ENCODE peak calls at places on chromosomes 5 and 9, in seven cellular contexts. One of them, this sample, is unnamed.
A peak's percentile ranks its signal among the peaks of the same experiment; 100 is the strongest.

GRCh38 chr5:147391781-147392180 is 118.1 kb downstream of the DPYSL3 start:
- DNase-seq in sigmoid colon: peak; percentile 78
- DNase-seq in tibial nerve: no peak
- DNase-seq in upper lobe of left lung: no peak
- DNase-seq in HepG2: peak; percentile 25
- DNase-seq in ovary: no peak
- DNase-seq in stomach: peak; percentile 30
- DNase-seq in this sample: no peak

GRCh38 chr9:21395778-21396717 is 10.8 kb upstream of the IFNA2 start:
- DNase-seq in stomach: peak; percentile 51
- DNase-seq in HepG2: peak; percentile 10
- DNase-seq in sigmoid colon: peak; percentile 73
- DNase-seq in tibial nerve: no peak
- DNase-seq in ovary: peak; percentile 19
- DNase-seq in upper lobe of left lung: peak; percentile 53
- DNase-seq in this sample: no peak

GRCh38 chr5:149221731-149222342 is 49.8 kb upstream of the AFAP1L1 start:
- DNase-seq in tibial nerve: no peak
- DNase-seq in upper lobe of left lung: no peak
- DNase-seq in sigmoid colon: no peak
- DNase-seq in HepG2: no peak
- DNase-seq in stomach: no peak
- DNase-seq in ovary: no peak
- DNase-seq in this sample: no peak

GRCh38 chr9:33124716-33125378 is 42.3 kb downstream of the B4GALT1 start:
- DNase-seq in upper lobe of left lung: no peak
- DNase-seq in ovary: no peak
- DNase-seq in stomach: no peak
- DNase-seq in HepG2: no peak
- DNase-seq in sigmoid colon: no peak
- DNase-seq in tibial nerve: no peak
- DNase-seq in this sample: no peak

GRCh38 chr9:111730937-111731567 is 63.7 kb downstream of the SHOC1 start:
- DNase-seq in HepG2: peak; percentile 20
- DNase-seq in ovary: no peak
- DNase-seq in tibial nerve: no peak
- DNase-seq in stomach: no peak
- DNase-seq in sigmoid colon: no peak
- DNase-seq in upper lobe of left lung: no peak
- DNase-seq in this sample: no peak

GRCh38 chr9:37958154-37958553 is 54.2 kb upstream of the SLC25A51 start:
- DNase-seq in HepG2: no peak
- DNase-seq in tibial nerve: no peak
- DNase-seq in sigmoid colon: no peak
- DNase-seq in upper lobe of left lung: no peak
- DNase-seq in stomach: no peak
- DNase-seq in ovary: no peak
- DNase-seq in this sample: no peak

GRCh38 chr5:154298060-154298459 is 107.5 kb downstream of the GALNT10 start:
- DNase-seq in HepG2: no peak
- DNase-seq in ovary: no peak
- DNase-seq in stomach: no peak
- DNase-seq in tibial nerve: no peak
- DNase-seq in sigmoid colon: no peak
- DNase-seq in upper lobe of left lung: no peak
- DNase-seq in this sample: no peak

GRCh38 chr5:103098993-103099392 is 20.9 kb downstream of the GIN1 start:
- DNase-seq in upper lobe of left lung: no peak
- DNase-seq in sigmoid colon: no peak
- DNase-seq in HepG2: peak; percentile 12
- DNase-seq in stomach: no peak
- DNase-seq in ovary: no peak
- DNase-seq in tibial nerve: no peak
- DNase-seq in this sample: no peak

GRCh38 chr9:336039-336438 is 121.4 kb downstream of the DOCK8 start:
- DNase-seq in tibial nerve: no peak
- DNase-seq in HepG2: peak; percentile 74
- DNase-seq in sigmoid colon: no peak
- DNase-seq in stomach: peak; percentile 80
- DNase-seq in upper lobe of left lung: no peak
- DNase-seq in ovary: no peak
- DNase-seq in this sample: no peak

GRCh38 chr9:137728444-137729311 is 109.9 kb downstream of the EHMT1 start:
- DNase-seq in sigmoid colon: no peak
- DNase-seq in upper lobe of left lung: no peak
- DNase-seq in ovary: no peak
- DNase-seq in stomach: no peak
- DNase-seq in HepG2: no peak
- DNase-seq in tibial nerve: no peak
- DNase-seq in this sample: no peak
- H3K9me3 ChIP-seq in sigmoid colon: no peaks in the 10 kb centered on the region
- H3K9me3 ChIP-seq in upper lobe of left lung: peaks cover 4% of the 10 kb centered on the region
- H3K9me3 ChIP-seq in ovary: no peaks in the 10 kb centered on the region
- H3K9me3 ChIP-seq in stomach: no peaks in the 10 kb centered on the region
- H3K9me3 ChIP-seq in HepG2: no peaks in the 10 kb centered on the region
- H3K9me3 ChIP-seq in tibial nerve: peaks cover 10% of the 10 kb centered on the region
- H3K9me3 ChIP-seq in this sample: no peaks in the 10 kb centered on the region

DNA sequence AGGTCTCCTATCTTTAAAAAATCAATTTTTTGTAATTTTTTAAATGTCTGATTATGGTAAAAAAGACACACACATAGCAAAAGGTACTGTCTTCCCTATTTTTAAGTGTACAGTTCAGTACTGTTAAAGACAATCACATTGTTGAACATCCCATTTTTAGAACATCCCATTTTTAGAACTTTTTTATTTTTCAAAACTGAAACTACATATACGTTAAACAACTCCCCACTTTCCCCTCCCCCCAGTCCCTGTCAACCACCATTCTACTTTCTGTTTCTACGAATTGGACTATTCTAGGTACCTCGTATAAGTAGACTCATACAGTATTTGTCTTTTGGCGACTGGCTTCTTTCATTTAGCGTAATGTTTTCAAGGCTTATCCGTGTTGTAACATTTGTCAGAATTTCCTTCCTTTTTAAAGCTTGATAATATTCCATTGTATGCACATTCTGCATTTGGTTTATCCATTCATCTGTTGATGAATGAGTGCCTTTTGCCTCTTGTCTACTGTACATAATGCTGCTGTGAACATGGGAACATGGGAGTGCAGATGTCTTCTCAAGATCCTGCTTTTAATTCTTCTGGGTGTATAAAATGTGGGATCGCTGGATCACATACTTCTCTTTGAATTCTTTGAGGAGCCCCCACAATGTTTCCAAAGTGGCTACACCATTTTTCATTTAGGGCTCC is 154.0 kb downstream of the PIK3R1 start:
- DNase-seq in tibial nerve: no peak
- DNase-seq in upper lobe of left lung: no peak
- DNase-seq in ovary: no peak
- DNase-seq in sigmoid colon: no peak
- DNase-seq in stomach: no peak
- DNase-seq in HepG2: no peak
- DNase-seq in this sample: no peak
- TF ChIP-seq EP300 in tibial nerve: no peak
- TF ChIP-seq EP300 in upper lobe of left lung: no peak
- TF ChIP-seq EP300 in ovary: no peak
- TF ChIP-seq EP300 in sigmoid colon: no peak
- TF ChIP-seq EP300 in stomach: no peak
- TF ChIP-seq EP300 in HepG2: no peak
- TF ChIP-seq EP300 in this sample: no peak

GRCh38 chr5:1330847-1331831 is 13.8 kb downstream of the CLPTM1L start:
- DNase-seq in tibial nerve: no peak
- DNase-seq in upper lobe of left lung: no peak
- DNase-seq in ovary: no peak
- DNase-seq in sigmoid colon: peak; percentile 50
- DNase-seq in HepG2: no peak
- DNase-seq in stomach: no peak
- DNase-seq in this sample: peak; percentile 52

GRCh38 chr5:1331861-1332405 is 13.0 kb downstream of the CLPTM1L start:
- DNase-seq in HepG2: no peak
- DNase-seq in upper lobe of left lung: no peak
- DNase-seq in sigmoid colon: no peak
- DNase-seq in stomach: no peak
- DNase-seq in ovary: no peak
- DNase-seq in tibial nerve: no peak
- DNase-seq in this sample: peak; percentile 55

GRCh38 chr5:1330146-1330846 is 14.6 kb downstream of the CLPTM1L start:
- DNase-seq in tibial nerve: no peak
- DNase-seq in HepG2: no peak
- DNase-seq in stomach: peak; percentile 94
- DNase-seq in sigmoid colon: peak; percentile 56
- DNase-seq in ovary: no peak
- DNase-seq in upper lobe of left lung: peak; percentile 69
- DNase-seq in this sample: peak; percentile 83

GRCh38 chr5:1333986-1334385 is 10.9 kb downstream of the CLPTM1L start:
- DNase-seq in tibial nerve: no peak
- DNase-seq in HepG2: no peak
- DNase-seq in ovary: no peak
- DNase-seq in sigmoid colon: no peak
- DNase-seq in upper lobe of left lung: no peak
- DNase-seq in stomach: no peak
- DNase-seq in this sample: no peak

DNA sequence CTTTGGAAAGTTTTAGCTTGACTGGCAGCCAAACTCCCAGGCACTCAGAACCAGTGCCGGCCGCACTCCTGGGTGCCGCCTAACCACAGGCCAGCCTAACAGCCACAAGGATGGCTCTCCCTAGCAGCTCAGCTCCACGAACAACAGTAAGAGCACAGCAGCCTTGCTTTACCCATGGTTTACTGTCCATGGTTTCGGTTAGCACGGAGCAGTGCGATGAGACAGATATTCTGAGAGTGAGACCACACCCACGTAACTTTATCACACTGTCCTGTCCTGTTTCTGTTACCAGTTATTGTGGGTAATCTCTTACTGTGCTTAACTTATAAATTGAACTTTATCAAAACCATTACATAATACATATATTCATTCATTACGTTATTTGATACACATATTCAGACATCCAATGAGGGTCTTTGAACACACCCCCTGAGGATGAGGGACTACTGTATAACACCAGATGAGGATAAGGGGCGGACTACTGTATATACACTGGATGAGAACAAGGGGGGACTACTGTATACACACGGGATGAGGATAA is 12.4 kb downstream of the CLPTM1L start:
- DNase-seq in tibial nerve: no peak
- DNase-seq in sigmoid colon: no peak
- DNase-seq in upper lobe of left lung: peak; percentile 54
- DNase-seq in HepG2: no peak
- DNase-seq in ovary: no peak
- DNase-seq in stomach: peak; percentile 53
- DNase-seq in this sample: no peak
- H3K36me3 ChIP-seq in tibial nerve: peaks cover 27% of the 10 kb centered on the region
- H3K36me3 ChIP-seq in sigmoid colon: peaks cover 77% of the 10 kb centered on the region
- H3K36me3 ChIP-seq in upper lobe of left lung: peaks cover 34% of the 10 kb centered on the region
- H3K36me3 ChIP-seq in HepG2: peaks cover 54% of the 10 kb centered on the region
- H3K36me3 ChIP-seq in ovary: no peaks in the 10 kb centered on the region
- H3K36me3 ChIP-seq in stomach: peaks cover 59% of the 10 kb centered on the region
- H3K36me3 ChIP-seq in this sample: peaks cover 65% of the 10 kb centered on the region

GRCh38 chr5:94102849-94103248 is 361.4 kb upstream of the POU5F2 start:
- DNase-seq in HepG2: no peak
- DNase-seq in tibial nerve: no peak
- DNase-seq in sigmoid colon: no peak
- DNase-seq in ovary: no peak
- DNase-seq in stomach: no peak
- DNase-seq in upper lobe of left lung: no peak
- DNase-seq in this sample: no peak
- H3K9me3 ChIP-seq in HepG2: peaks cover 22% of the 10 kb centered on the region
- H3K9me3 ChIP-seq in tibial nerve: peaks cover 22% of the 10 kb centered on the region
- H3K9me3 ChIP-seq in sigmoid colon: no peaks in the 10 kb centered on the region
- H3K9me3 ChIP-seq in ovary: no peaks in the 10 kb centered on the region
- H3K9me3 ChIP-seq in stomach: peaks cover 7% of the 10 kb centered on the region
- H3K9me3 ChIP-seq in upper lobe of left lung: peaks cover 10% of the 10 kb centered on the region
- H3K9me3 ChIP-seq in this sample: peaks cover 13% of the 10 kb centered on the region

DNA sequence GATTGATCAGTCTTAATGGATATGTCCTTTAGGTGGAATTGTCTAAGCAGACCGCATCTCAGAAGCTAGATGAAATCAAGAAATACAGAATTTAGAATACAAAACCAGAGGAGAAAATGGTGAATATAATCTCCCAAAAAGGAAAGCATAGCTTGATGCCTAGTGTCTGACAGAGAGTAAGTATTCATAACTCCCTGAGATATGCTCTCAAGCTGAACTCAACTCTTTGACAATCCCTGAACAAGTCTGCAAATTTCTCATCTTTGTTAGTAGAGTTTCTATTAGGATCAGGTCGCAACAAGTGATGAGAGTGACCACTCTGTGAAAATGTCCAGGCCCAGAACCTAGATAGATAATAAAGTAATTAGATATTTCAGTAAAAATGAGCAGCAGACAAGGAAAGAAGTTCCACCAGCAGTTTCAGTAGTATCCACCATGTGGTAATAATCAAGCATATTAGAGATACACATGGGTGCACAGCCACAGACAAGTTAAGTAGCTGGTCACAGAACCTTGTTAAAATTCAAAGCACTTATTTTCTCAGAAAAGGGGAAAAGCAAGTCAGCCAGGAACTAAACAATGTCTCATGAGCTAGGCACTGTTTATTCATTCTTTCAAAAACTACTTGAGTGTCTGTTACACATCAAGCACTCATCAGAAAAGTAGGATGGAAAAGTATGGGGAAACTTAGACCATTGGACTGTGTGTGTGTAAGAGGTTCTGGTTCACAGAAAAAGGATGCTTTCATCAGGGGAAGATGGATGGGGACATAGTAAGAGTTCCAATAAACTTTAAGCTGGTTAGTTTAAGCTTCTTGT is 481.5 kb upstream of the TUSC1 start:
- DNase-seq in HepG2: no peak
- DNase-seq in tibial nerve: no peak
- DNase-seq in upper lobe of left lung: no peak
- DNase-seq in ovary: no peak
- DNase-seq in sigmoid colon: no peak
- DNase-seq in stomach: no peak
- DNase-seq in this sample: no peak
- TF ChIP-seq EP300 in HepG2: no peak
- TF ChIP-seq EP300 in tibial nerve: no peak
- TF ChIP-seq EP300 in upper lobe of left lung: no peak
- TF ChIP-seq EP300 in ovary: no peak
- TF ChIP-seq EP300 in sigmoid colon: no peak
- TF ChIP-seq EP300 in stomach: no peak
- TF ChIP-seq EP300 in this sample: no peak

GRCh38 chr5:29213475-29213874 is 1980.0 kb upstream of the CDH6 start:
- DNase-seq in HepG2: no peak
- DNase-seq in stomach: no peak
- DNase-seq in ovary: no peak
- DNase-seq in upper lobe of left lung: no peak
- DNase-seq in tibial nerve: no peak
- DNase-seq in sigmoid colon: no peak
- DNase-seq in this sample: no peak

GRCh38 chr5:29203049-29203448 is 1990.4 kb upstream of the CDH6 start:
- DNase-seq in HepG2: no peak
- DNase-seq in upper lobe of left lung: no peak
- DNase-seq in tibial nerve: no peak
- DNase-seq in sigmoid colon: no peak
- DNase-seq in ovary: no peak
- DNase-seq in stomach: no peak
- DNase-seq in this sample: no peak

GRCh38 chr5:29208026-29208425 is 1985.5 kb upstream of the CDH6 start:
- DNase-seq in HepG2: no peak
- DNase-seq in ovary: no peak
- DNase-seq in sigmoid colon: no peak
- DNase-seq in upper lobe of left lung: no peak
- DNase-seq in tibial nerve: no peak
- DNase-seq in stomach: no peak
- DNase-seq in this sample: no peak
- H3K36me3 ChIP-seq in HepG2: no peaks in the 10 kb centered on the region
- H3K36me3 ChIP-seq in ovary: no peaks in the 10 kb centered on the region
- H3K36me3 ChIP-seq in sigmoid colon: no peaks in the 10 kb centered on the region
- H3K36me3 ChIP-seq in upper lobe of left lung: no peaks in the 10 kb centered on the region
- H3K36me3 ChIP-seq in tibial nerve: no peaks in the 10 kb centered on the region
- H3K36me3 ChIP-seq in stomach: no peaks in the 10 kb centered on the region
- H3K36me3 ChIP-seq in this sample: no peaks in the 10 kb centered on the region